ENCODE peak calls at places on chromosomes 5 and 9, in six cellular contexts. H is fibroblast of pulmonary artery, C is EH, R is GM12865, N is left cardiac atrium, K is posterior vena cava. Z is an unnamed sample.

GRCh38 chr5:68548959-68549676 is 333.6 kb downstream of the PIK3R1 start:
- DNase-seq in H (peak; percentile 78), C (peak; percentile 90), R (no peak), N (no peak), K (no peak), Z (no peak)

GRCh38 chr5:178460598-178461425 is 129.4 kb downstream of the COL23A1 start:
- DNase-seq in H (peak; percentile 8), C (no peak), R (peak; percentile 44), N (peak; percentile 85), K (peak; percentile 91), Z (peak; percentile 87)

GRCh38 chr9:118595719-118596305 is 773.4 kb downstream of the BRINP1 start:
- DNase-seq in H (peak; percentile 23), C (peak; percentile 63), R (peak; percentile 20), N (peak; percentile 25), K (no peak), Z (no peak)

GRCh38 chr9:85543196-85543595 is 198.6 kb downstream of the AGTPBP1 start:
- DNase-seq in H (no peak), C (no peak), R (no peak), N (no peak), K (no peak), Z (no peak)

GRCh38 chr5:158013939-158014338 is 155.0 kb upstream of the CLINT1 start:
- DNase-seq in H (peak; percentile 14), C (peak; percentile 36), R (peak; percentile 21), N (no peak), K (no peak), Z (no peak)

GRCh38 chr5:33198816-33199215 is 241.9 kb upstream of the TARS1 start:
- DNase-seq in H (no peak), C (peak; percentile 7), R (no peak), N (no peak), K (no peak), Z (no peak)

GRCh38 chr5:168295574-168296201 is 4.2 kb downstream of the WWC1 start:
- DNase-seq in H (peak; percentile 68), C (peak; percentile 83), R (no peak), N (no peak), K (no peak), Z (no peak)

GRCh38 chr5:132176987-132177386 is 50.7 kb downstream of the P4HA2 start:
- DNase-seq in H (peak; percentile 20), C (no peak), R (peak; percentile 48), N (no peak), K (no peak), Z (no peak)

GRCh38 chr5:531749-532315 is 7.6 kb upstream of the SLC9A3 start:
- DNase-seq in H (no peak), C (no peak), R (no peak), N (no peak), K (peak; percentile 55), Z (no peak)

GRCh38 chr5:82421119-82421518 is 143.0 kb upstream of the RPS23 start:
- DNase-seq in H (peak; percentile 84), C (peak; percentile 96), R (no peak), N (no peak), K (no peak), Z (no peak)

GRCh38 chr5:32259033-32259432 is 53.7 kb downstream of the MTMR12 start:
- DNase-seq in H (no peak), C (peak; percentile 59), R (no peak), N (no peak), K (no peak), Z (no peak)

GRCh38 chr9:98575379-98576346 is 133.1 kb downstream of the GABBR2 start:
- DNase-seq in H (peak; percentile 87), C (peak; percentile 68), R (peak; percentile 87), N (no peak), K (no peak), Z (no peak)

GRCh38 chr5:149550267-149550582 is 1.0 kb downstream of the CSNK1A1 start:
- DNase-seq in H (peak; percentile 73), C (peak; percentile 76), R (no peak), N (no peak), K (no peak), Z (no peak)